ENCODE peak calls at places on chromosomes 12 and 14, in six cellular contexts. D, U, K, N, P and I are unnamed samples.

GRCh38 chr12:103855036-103855712 is 14.1 kb upstream of the NT5DC3 start:
- DNase-seq in D (peak; percentile 87), U (no peak), K (no peak), N (no peak), P (no peak), I (peak; percentile 78)

GRCh38 chr12:39839072-39839471 is 219.5 kb upstream of the ABCD2 start:
- DNase-seq in D (no peak), U (no peak), K (no peak), N (no peak), P (no peak), I (no peak)

GRCh38 chr12:6340745-6341438 is 984 bp downstream of the TNFRSF1A start:
- DNase-seq in D (no peak), U (no peak), K (no peak), N (no peak), P (no peak), I (no peak)

GRCh38 chr14:58166005-58166983 is 14.3 kb upstream of the ARMH4 start:
- DNase-seq in D (peak; percentile 82), U (peak; percentile 74), K (peak; percentile 90), N (peak; percentile 92), P (peak; percentile 46), I (peak; percentile 88)

GRCh38 chr12:63103489-63104131 is 47.4 kb downstream of the AVPR1A start:
- DNase-seq in D (no peak), U (peak; percentile 23), K (no peak), N (no peak), P (no peak), I (peak; percentile 42)

GRCh38 chr12:27779416-27779815 is 617 bp upstream of the KLHL42 start:
- DNase-seq in D (no peak), U (peak; percentile 11), K (no peak), N (no peak), P (no peak), I (peak; percentile 45)

GRCh38 chr12:54360717-54361456 is 3.4 kb downstream of the GPR84 start:
- DNase-seq in D (peak; percentile 72), U (peak; percentile 54), K (peak; percentile 85), N (peak; percentile 88), P (peak; percentile 12), I (peak; percentile 84)

GRCh38 chr14:100778078-100778927 is 47.6 kb upstream of the MEG3 start:
- DNase-seq in D (no peak), U (no peak), K (no peak), N (no peak), P (no peak), I (no peak)

GRCh38 chr14:79077096-79077495 is 906.9 kb downstream of the NRXN3 start:
- DNase-seq in D (no peak), U (no peak), K (no peak), N (no peak), P (peak; percentile 16), I (no peak)

GRCh38 chr12:112122823-112123690 is 2.3 kb upstream of the TRAFD1 start:
- DNase-seq in D (peak; percentile 23), U (no peak), K (no peak), N (no peak), P (no peak), I (peak; percentile 78)